ENCODE peak calls at places on chromosomes 12 and 14, in four cellular contexts. J is ovary, T is gastrocnemius medialis, C is transverse colon. N is an unnamed sample.

GRCh38 chr14:87491816-87492215 is 501.2 kb downstream of the GALC start:
- DNase-seq in J (no peak), C (no peak), T (no peak), N (no peak)

GRCh38 chr14:69069020-69069421 is 83.9 kb downstream of the DCAF5 start:
- DNase-seq in J (no peak), T (no peak), C (no peak), N (no peak)

GRCh38 chr14:77241955-77242354 is 29.1 kb downstream of the NGB start:
- DNase-seq in J (no peak), C (no peak), T (no peak), N (no peak)

GRCh38 chr12:109818900-109819500 is 14.2 kb downstream of the TRPV4 start:
- DNase-seq in T (no peak), C (no peak), J (no peak), N (no peak)

GRCh38 chr14:104691546-104692260 is 2.3 kb downstream of the INF2 start:
- DNase-seq in C (no peak), T (no peak), J (no peak), N (no peak)

GRCh38 chr12:106652510-106653015 is 69.8 kb downstream of the RFX4 start:
- DNase-seq in T (no peak), C (no peak), J (no peak), N (no peak)

GRCh38 chr12:104180389-104180788 is 35.2 kb upstream of the TXNRD1 start:
- DNase-seq in C (no peak), T (no peak), J (no peak), N (no peak)

GRCh38 chr14:100246809-100247428 is 8.0 kb downstream of the YY1 start:
- DNase-seq in C (no peak), T (no peak), J (no peak), N (no peak)

GRCh38 chr14:99479903-99480855 is 480 bp downstream of the SETD3 start:
- DNase-seq in C (peak; percentile 63), T (peak; percentile 66), J (peak; percentile 56), N (peak; percentile 69)

GRCh38 chr12:28884861-28885260 is 264.2 kb upstream of the FAR2 start:
- DNase-seq in T (no peak), J (no peak), C (no peak), N (no peak)

GRCh38 chr12:10941916-10942607 is 3.0 kb upstream of the TAS2R14 start:
- DNase-seq in C (no peak), T (no peak), J (no peak), N (no peak)

GRCh38 chr14:80518173-80518572 is 306.9 kb upstream of the DIO2 start:
- DNase-seq in J (no peak), C (no peak), T (no peak), N (no peak)

GRCh38 chr12:21697829-21698630 is 40.4 kb upstream of the LDHB start:
- DNase-seq in T (no peak), C (no peak), J (no peak), N (no peak)

GRCh38 chr14:64502476-64503183 is 1.0 kb downstream of the ZBTB25 start:
- DNase-seq in C (peak; percentile 36), J (peak; percentile 33), T (no peak), N (no peak)

DNA sequence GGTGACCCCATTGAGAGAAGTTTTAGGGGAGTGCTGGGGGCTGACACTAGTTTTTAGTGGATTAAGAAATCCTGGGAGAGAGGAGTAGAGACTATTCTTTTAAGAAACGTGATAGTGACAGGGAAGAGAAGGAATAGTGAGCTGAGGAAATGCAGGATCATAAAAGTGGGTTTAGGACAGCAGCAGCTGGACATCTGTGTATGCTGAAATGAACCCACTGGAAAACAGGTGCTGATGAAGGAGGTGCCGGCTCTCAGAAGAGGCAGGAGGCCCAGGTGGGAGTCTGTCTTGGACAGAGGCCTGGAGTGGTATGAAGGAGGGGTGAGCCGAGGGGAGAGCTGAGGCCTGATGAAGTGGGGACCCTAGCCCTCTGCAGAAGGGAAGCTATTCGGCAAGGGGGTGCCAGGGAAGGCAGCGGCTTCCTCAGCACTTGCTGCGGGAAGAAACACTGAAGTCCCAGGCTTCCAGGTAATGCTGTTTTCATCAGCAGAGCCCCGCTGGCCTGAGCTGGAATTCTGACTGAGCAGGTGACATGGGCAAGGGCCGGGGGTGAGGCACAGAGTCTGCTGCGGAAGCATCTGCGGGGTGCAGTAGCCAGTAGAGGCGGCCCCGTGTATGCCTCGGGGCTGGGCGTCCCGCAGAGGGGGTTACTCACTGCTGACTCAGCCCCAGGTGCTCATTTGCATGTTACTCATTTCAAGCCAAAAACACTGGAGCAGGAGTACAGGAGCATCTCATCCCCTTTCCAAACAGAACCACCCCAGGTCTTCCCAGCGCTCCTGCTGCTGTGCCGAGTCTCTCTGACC is 89.7 kb downstream of the TMCC3 start:
- DNase-seq in C (peak; percentile 61), J (peak; percentile 33), T (no peak), N (peak; percentile 32)
- TF ChIP-seq POLR2A in C (no peak), J (no peak), T (no peak), N (no peak)

GRCh38 chr12:132492951-132493350 is 3.0 kb downstream of the FBRSL1 start:
- DNase-seq in J (no peak), T (no peak), C (no peak), N (no peak)

GRCh38 chr12:132492522-132492921 is 2.6 kb downstream of the FBRSL1 start:
- DNase-seq in J (no peak), T (no peak), C (peak; percentile 35), N (peak; percentile 70)

GRCh38 chr12:132494294-132495164 is 4.6 kb downstream of the FBRSL1 start:
- DNase-seq in J (no peak), T (no peak), C (no peak), N (peak; percentile 45)

GRCh38 chr12:132495165-132495544 is 5.2 kb downstream of the FBRSL1 start:
- DNase-seq in T (no peak), J (no peak), C (no peak), N (no peak)

DNA sequence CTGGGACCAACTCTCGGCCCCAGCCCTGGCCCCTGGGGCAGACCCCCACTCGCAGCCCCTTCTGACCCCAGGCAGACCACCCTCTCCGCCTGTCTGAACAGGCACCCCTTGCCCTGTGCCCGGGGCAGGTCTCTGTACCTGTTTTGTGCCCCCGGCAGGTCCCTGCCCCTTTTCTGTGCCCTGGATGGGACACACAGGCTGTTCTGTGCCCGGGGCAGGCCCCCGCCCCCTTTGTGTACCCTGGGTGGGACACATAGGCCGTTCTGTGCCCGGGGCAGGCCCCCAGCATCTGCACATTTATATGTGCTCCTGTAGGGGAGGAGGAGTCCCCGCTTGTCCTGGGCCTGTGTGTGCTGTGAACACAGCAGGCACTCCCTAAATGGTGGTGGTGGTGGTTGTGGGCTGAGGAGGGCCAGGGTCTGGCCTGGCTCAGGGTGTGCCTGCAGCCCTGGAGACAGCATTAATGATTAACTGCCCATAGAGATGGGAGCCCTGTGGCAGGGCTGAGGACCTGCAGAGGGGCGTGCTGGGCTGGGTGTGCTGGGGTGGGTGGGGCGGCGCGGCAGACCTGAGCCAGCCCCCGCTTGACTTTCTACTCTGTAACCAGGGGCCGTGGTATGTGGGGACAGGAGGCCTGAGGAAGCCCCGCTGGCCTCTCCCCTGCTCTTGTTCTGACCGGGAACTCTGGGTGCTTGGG is 3.7 kb downstream of the FBRSL1 start:
- DNase-seq in T (no peak), J (no peak), C (no peak), N (no peak)
- TF ChIP-seq POLR2A in T (no peak), J (no peak), C (no peak), N (no peak)

GRCh38 chr12:56017181-56017580 is 3.7 kb upstream of the IKZF4 start:
- DNase-seq in T (no peak), J (no peak), C (no peak), N (no peak)

GRCh38 chr12:56021882-56022497 is 1.1 kb downstream of the IKZF4 start:
- DNase-seq in C (no peak), T (no peak), J (no peak), N (no peak)

GRCh38 chr12:56020437-56021189 is at the start of gene IKZF4:
- DNase-seq in C (no peak), T (no peak), J (peak; percentile 87), N (peak; percentile 79)
- TF ChIP-seq POLR2A in C (no peak), T (no peak), J (no peak), N (peak; percentile 41)

DNA sequence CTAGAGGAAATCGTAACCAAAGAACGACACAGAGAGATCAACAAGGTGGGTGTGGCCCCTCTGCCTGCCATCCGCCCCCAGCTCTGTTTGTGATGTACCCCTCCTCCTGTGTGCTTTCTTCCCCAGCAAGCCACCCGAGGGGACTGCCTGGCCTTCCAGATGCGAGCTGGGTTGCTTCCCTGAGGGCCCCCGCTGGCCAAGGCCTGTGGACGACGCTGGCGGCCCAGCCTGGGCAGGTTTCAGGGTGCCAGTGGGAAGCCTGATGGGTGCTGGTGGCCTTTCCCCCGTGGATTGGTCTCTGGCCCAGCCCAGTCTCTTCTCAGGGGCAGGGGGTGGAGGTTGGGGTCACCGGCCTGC is 2.0 kb downstream of the ARL6IP4 start:
- DNase-seq in T (no peak), C (no peak), J (no peak), N (no peak)
- TF ChIP-seq POLR2A in T (no peak), C (no peak), J (no peak), N (no peak)